ENCODE peak calls at places on chromosome 1, in eight cellular contexts. One of them, this sample, is unnamed.
A peak's percentile ranks its signal among the peaks of the same experiment; 100 is the strongest.

GRCh38 chr1:86207323-86207722 is 50.8 kb upstream of the COL24A1 start:
- DNase-seq in IMR-90: peak; percentile 90
- DNase-seq in fibroblast of mammary gland: peak; percentile 88
- DNase-seq in fibroblast of lung: peak; percentile 98
- DNase-seq in GM20000: no peak
- DNase-seq in heart left ventricle: peak; percentile 23
- DNase-seq in dorsolateral prefrontal cortex: peak; percentile 54
- DNase-seq in Peyer's patch: no peak
- DNase-seq in this sample: no peak

GRCh38 chr1:59427155-59427554 is 130.3 kb downstream of the FGGY start:
- DNase-seq in IMR-90: peak; percentile 83
- DNase-seq in fibroblast of mammary gland: peak; percentile 59
- DNase-seq in fibroblast of lung: peak; percentile 85
- DNase-seq in GM20000: no peak
- DNase-seq in heart left ventricle: no peak
- DNase-seq in dorsolateral prefrontal cortex: no peak
- DNase-seq in Peyer's patch: no peak
- DNase-seq in this sample: no peak

GRCh38 chr1:204769997-204770396 is 84.5 kb upstream of the LRRN2 start:
- DNase-seq in IMR-90: no peak
- DNase-seq in fibroblast of mammary gland: no peak
- DNase-seq in fibroblast of lung: peak; percentile 3
- DNase-seq in GM20000: no peak
- DNase-seq in heart left ventricle: no peak
- DNase-seq in dorsolateral prefrontal cortex: no peak
- DNase-seq in Peyer's patch: no peak
- DNase-seq in this sample: no peak

GRCh38 chr1:59142663-59143487 is 154.0 kb upstream of the FGGY start:
- DNase-seq in IMR-90: peak; percentile 98
- DNase-seq in fibroblast of mammary gland: peak; percentile 99
- DNase-seq in fibroblast of lung: peak; percentile 97
- DNase-seq in GM20000: no peak
- DNase-seq in heart left ventricle: peak; percentile 23
- DNase-seq in dorsolateral prefrontal cortex: no peak
- DNase-seq in Peyer's patch: no peak
- DNase-seq in this sample: no peak

GRCh38 chr1:175072131-175072941 is 4.7 kb downstream of the TNN start:
- DNase-seq in IMR-90: peak; percentile 74
- DNase-seq in fibroblast of mammary gland: peak; percentile 73
- DNase-seq in fibroblast of lung: peak; percentile 90
- DNase-seq in GM20000: peak; percentile 71
- DNase-seq in heart left ventricle: peak; percentile 52
- DNase-seq in dorsolateral prefrontal cortex: peak; percentile 64
- DNase-seq in Peyer's patch: no peak
- DNase-seq in this sample: no peak

GRCh38 chr1:208183977-208184901 is 59.9 kb downstream of the PLXNA2 start:
- DNase-seq in IMR-90: peak; percentile 40
- DNase-seq in fibroblast of mammary gland: peak; percentile 88
- DNase-seq in fibroblast of lung: peak; percentile 86
- DNase-seq in GM20000: no peak
- DNase-seq in heart left ventricle: no peak
- DNase-seq in dorsolateral prefrontal cortex: no peak
- DNase-seq in Peyer's patch: no peak
- DNase-seq in this sample: no peak

GRCh38 chr1:201719812-201720521 is 109.0 kb upstream of the IPO9 start:
- DNase-seq in IMR-90: peak; percentile 85
- DNase-seq in fibroblast of mammary gland: peak; percentile 96
- DNase-seq in fibroblast of lung: peak; percentile 69
- DNase-seq in GM20000: no peak
- DNase-seq in heart left ventricle: peak; percentile 86
- DNase-seq in dorsolateral prefrontal cortex: peak; percentile 81
- DNase-seq in Peyer's patch: no peak
- DNase-seq in this sample: no peak

GRCh38 chr1:57380923-57381322 is 42.9 kb downstream of the DAB1 start:
- DNase-seq in IMR-90: no peak
- DNase-seq in fibroblast of mammary gland: no peak
- DNase-seq in fibroblast of lung: no peak
- DNase-seq in GM20000: no peak
- DNase-seq in heart left ventricle: no peak
- DNase-seq in dorsolateral prefrontal cortex: no peak
- DNase-seq in Peyer's patch: no peak
- DNase-seq in this sample: no peak

GRCh38 chr1:171226757-171227370 is 21.4 kb upstream of the FMO1 start:
- DNase-seq in IMR-90: peak; percentile 80
- DNase-seq in fibroblast of mammary gland: peak; percentile 83
- DNase-seq in fibroblast of lung: peak; percentile 69
- DNase-seq in GM20000: peak; percentile 45
- DNase-seq in heart left ventricle: peak; percentile 34
- DNase-seq in dorsolateral prefrontal cortex: no peak
- DNase-seq in Peyer's patch: no peak
- DNase-seq in this sample: peak; percentile 10

GRCh38 chr1:37480125-37480466 is 5.7 kb downstream of the ZC3H12A start:
- DNase-seq in IMR-90: no peak
- DNase-seq in fibroblast of mammary gland: no peak
- DNase-seq in fibroblast of lung: no peak
- DNase-seq in GM20000: no peak
- DNase-seq in heart left ventricle: no peak
- DNase-seq in dorsolateral prefrontal cortex: no peak
- DNase-seq in Peyer's patch: no peak
- DNase-seq in this sample: no peak

GRCh38 chr1:93178418-93178817 is 1.8 kb downstream of the TMED5 start:
- DNase-seq in IMR-90: peak; percentile 17
- DNase-seq in fibroblast of mammary gland: peak; percentile 41
- DNase-seq in fibroblast of lung: peak; percentile 34
- DNase-seq in GM20000: no peak
- DNase-seq in heart left ventricle: no peak
- DNase-seq in dorsolateral prefrontal cortex: no peak
- DNase-seq in Peyer's patch: no peak
- DNase-seq in this sample: no peak

GRCh38 chr1:247332215-247332900 is 691 bp upstream of the ZNF496 start:
- DNase-seq in IMR-90: peak; percentile 42
- DNase-seq in fibroblast of mammary gland: peak; percentile 44
- DNase-seq in fibroblast of lung: peak; percentile 48
- DNase-seq in GM20000: peak; percentile 82
- DNase-seq in heart left ventricle: peak; percentile 62
- DNase-seq in dorsolateral prefrontal cortex: no peak
- DNase-seq in Peyer's patch: peak; percentile 58
- DNase-seq in this sample: peak; percentile 41

GRCh38 chr1:247330548-247331171 is 1.0 kb downstream of the ZNF496 start:
- DNase-seq in IMR-90: no peak
- DNase-seq in fibroblast of mammary gland: no peak
- DNase-seq in fibroblast of lung: no peak
- DNase-seq in GM20000: no peak
- DNase-seq in heart left ventricle: no peak
- DNase-seq in dorsolateral prefrontal cortex: no peak
- DNase-seq in Peyer's patch: no peak
- DNase-seq in this sample: no peak

GRCh38 chr1:247331172-247331525 is 518 bp downstream of the ZNF496 start:
- DNase-seq in IMR-90: peak; percentile 78
- DNase-seq in fibroblast of mammary gland: peak; percentile 69
- DNase-seq in fibroblast of lung: peak; percentile 80
- DNase-seq in GM20000: peak; percentile 93
- DNase-seq in heart left ventricle: peak; percentile 77
- DNase-seq in dorsolateral prefrontal cortex: peak; percentile 86
- DNase-seq in Peyer's patch: peak; percentile 54
- DNase-seq in this sample: peak; percentile 58

GRCh38 chr1:247332901-247333361 is 1.3 kb upstream of the ZNF496 start:
- DNase-seq in IMR-90: peak; percentile 30
- DNase-seq in fibroblast of mammary gland: peak; percentile 38
- DNase-seq in fibroblast of lung: peak; percentile 59
- DNase-seq in GM20000: no peak
- DNase-seq in heart left ventricle: peak; percentile 28
- DNase-seq in dorsolateral prefrontal cortex: peak; percentile 65
- DNase-seq in Peyer's patch: no peak
- DNase-seq in this sample: no peak

DNA sequence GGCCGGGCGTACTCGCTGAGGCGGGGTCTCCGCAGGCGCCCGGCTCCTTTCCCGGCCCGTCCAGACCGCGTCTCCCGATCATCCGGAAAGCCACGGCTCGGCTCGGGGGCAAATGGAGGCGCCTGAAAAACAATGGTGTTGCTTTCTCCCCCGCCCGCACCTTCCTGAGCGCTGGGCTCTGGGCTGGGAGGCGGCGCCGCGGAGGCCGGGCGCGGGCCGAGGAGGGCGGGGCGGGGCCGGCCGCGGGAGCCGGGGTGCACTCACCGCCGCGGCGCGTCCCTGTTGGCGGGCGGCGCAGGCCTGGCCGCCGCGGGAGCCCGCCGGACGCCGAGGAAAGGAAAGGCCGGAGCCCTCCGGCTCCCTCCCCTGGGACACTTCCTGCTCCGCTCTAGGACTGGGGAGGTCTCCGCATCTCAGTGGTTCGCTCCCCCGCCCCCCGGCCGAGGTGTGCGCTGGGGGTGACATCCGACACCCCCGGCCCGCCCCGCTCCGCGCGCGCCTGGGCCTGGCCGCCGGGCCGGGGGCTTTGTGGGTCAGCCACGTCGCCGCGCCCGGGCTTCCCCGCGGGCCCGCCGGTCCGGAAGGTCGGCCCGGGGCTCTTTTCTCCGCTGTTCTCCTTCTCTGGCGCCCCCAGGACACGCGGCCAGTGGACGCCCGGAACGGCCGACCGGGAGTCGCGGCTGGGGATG is at the start of gene ZNF496:
- DNase-seq in IMR-90: peak; percentile 88
- DNase-seq in fibroblast of mammary gland: peak; percentile 85
- DNase-seq in fibroblast of lung: peak; percentile 89
- DNase-seq in GM20000: peak; percentile 96
- DNase-seq in heart left ventricle: peak; percentile 88
- DNase-seq in dorsolateral prefrontal cortex: peak; percentile 76
- DNase-seq in Peyer's patch: peak; percentile 65
- DNase-seq in this sample: peak; percentile 75
- TF ChIP-seq CTCF in IMR-90: no peak
- TF ChIP-seq CTCF in fibroblast of mammary gland: no peak
- TF ChIP-seq CTCF in fibroblast of lung: no peak
- TF ChIP-seq CTCF in GM20000: peak; percentile 2
- TF ChIP-seq CTCF in heart left ventricle: no peak
- TF ChIP-seq CTCF in dorsolateral prefrontal cortex: no peak
- TF ChIP-seq CTCF in Peyer's patch: no peak
- TF ChIP-seq CTCF in this sample: no peak

GRCh38 chr1:19639999-19640362 is 4.1 kb upstream of the NBL1 start:
- DNase-seq in IMR-90: peak; percentile 34
- DNase-seq in fibroblast of mammary gland: peak; percentile 70
- DNase-seq in fibroblast of lung: no peak
- DNase-seq in GM20000: no peak
- DNase-seq in heart left ventricle: no peak
- DNase-seq in dorsolateral prefrontal cortex: no peak
- DNase-seq in Peyer's patch: no peak
- DNase-seq in this sample: no peak

GRCh38 chr1:19643113-19643512 is 998 bp upstream of the NBL1 start:
- DNase-seq in IMR-90: no peak
- DNase-seq in fibroblast of mammary gland: peak; percentile 47
- DNase-seq in fibroblast of lung: peak; percentile 42
- DNase-seq in GM20000: no peak
- DNase-seq in heart left ventricle: no peak
- DNase-seq in dorsolateral prefrontal cortex: no peak
- DNase-seq in Peyer's patch: no peak
- DNase-seq in this sample: no peak

GRCh38 chr1:19643602-19644419 is at the start of gene NBL1:
- DNase-seq in IMR-90: peak; percentile 54
- DNase-seq in fibroblast of mammary gland: peak; percentile 48
- DNase-seq in fibroblast of lung: peak; percentile 69
- DNase-seq in GM20000: peak; percentile 86
- DNase-seq in heart left ventricle: peak; percentile 86
- DNase-seq in dorsolateral prefrontal cortex: no peak
- DNase-seq in Peyer's patch: peak; percentile 34
- DNase-seq in this sample: no peak

GRCh38 chr1:19637606-19638005 is 6.5 kb upstream of the NBL1 start:
- DNase-seq in IMR-90: no peak
- DNase-seq in fibroblast of mammary gland: no peak
- DNase-seq in fibroblast of lung: no peak
- DNase-seq in GM20000: no peak
- DNase-seq in heart left ventricle: no peak
- DNase-seq in dorsolateral prefrontal cortex: no peak
- DNase-seq in Peyer's patch: no peak
- DNase-seq in this sample: no peak

DNA sequence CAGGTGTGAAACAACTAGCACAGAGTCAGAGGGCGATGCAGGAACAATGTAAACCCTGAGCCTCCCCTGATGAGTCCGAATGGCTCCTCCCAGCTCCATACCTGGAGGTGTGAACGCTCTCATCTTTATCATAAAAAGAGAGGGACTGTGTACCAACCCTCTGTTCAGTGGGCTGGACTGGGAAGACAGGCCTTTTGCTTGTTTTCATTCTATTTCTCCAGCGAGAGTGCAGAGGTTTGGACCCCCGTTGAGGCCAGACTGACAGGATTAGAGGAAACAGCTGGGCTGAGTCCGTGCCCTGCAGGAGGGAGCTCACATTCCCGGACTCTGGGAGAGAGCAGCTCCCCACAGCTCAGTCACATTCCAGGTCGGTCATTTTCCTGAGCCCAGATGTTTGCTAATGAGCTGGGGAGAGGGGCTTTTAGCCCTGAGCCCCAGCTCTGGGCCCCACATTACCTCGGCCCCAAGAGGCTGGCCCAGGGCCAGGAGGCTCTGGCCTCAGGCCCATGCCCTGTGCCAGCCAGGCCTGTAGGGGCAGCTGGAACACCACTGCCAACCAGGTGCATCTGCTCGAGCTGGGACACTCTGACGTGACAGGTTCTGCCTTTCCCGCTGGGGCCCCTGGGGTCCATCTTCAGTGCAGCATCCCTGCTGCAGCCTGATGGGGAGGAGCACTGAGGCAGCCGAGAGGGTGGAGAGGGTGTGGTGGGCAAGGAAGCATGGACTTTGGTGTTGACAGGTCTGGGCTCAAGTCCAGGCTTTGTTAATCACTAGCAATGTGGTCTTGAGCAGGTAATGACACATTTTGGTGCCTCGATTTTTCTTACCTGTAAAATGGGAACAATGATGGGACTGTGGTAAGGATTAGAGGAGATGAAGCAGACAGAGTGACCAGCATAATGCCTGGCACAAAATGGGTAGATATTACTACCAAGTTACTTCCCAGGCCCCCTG is 3.5 kb upstream of the NBL1 start:
- DNase-seq in IMR-90: peak; percentile 26
- DNase-seq in fibroblast of mammary gland: no peak
- DNase-seq in fibroblast of lung: peak; percentile 25
- DNase-seq in GM20000: no peak
- DNase-seq in heart left ventricle: no peak
- DNase-seq in dorsolateral prefrontal cortex: no peak
- DNase-seq in Peyer's patch: no peak
- DNase-seq in this sample: no peak
- TF ChIP-seq CTCF in IMR-90: no peak
- TF ChIP-seq CTCF in fibroblast of mammary gland: no peak
- TF ChIP-seq CTCF in fibroblast of lung: no peak
- TF ChIP-seq CTCF in GM20000: no peak
- TF ChIP-seq CTCF in heart left ventricle: no peak
- TF ChIP-seq CTCF in dorsolateral prefrontal cortex: no peak
- TF ChIP-seq CTCF in Peyer's patch: peak; percentile 5
- TF ChIP-seq CTCF in this sample: no peak

GRCh38 chr1:1547011-1547410 is 6.6 kb upstream of the TMEM240 start:
- DNase-seq in IMR-90: no peak
- DNase-seq in fibroblast of mammary gland: no peak
- DNase-seq in fibroblast of lung: no peak
- DNase-seq in GM20000: no peak
- DNase-seq in heart left ventricle: no peak
- DNase-seq in dorsolateral prefrontal cortex: no peak
- DNase-seq in Peyer's patch: no peak
- DNase-seq in this sample: no peak
- TF ChIP-seq CTCF in IMR-90: no peak
- TF ChIP-seq CTCF in fibroblast of mammary gland: no peak
- TF ChIP-seq CTCF in fibroblast of lung: no peak
- TF ChIP-seq CTCF in GM20000: no peak
- TF ChIP-seq CTCF in heart left ventricle: no peak
- TF ChIP-seq CTCF in dorsolateral prefrontal cortex: no peak
- TF ChIP-seq CTCF in Peyer's patch: no peak
- TF ChIP-seq CTCF in this sample: no peak

GRCh38 chr1:24748191-24749121 is 3.2 kb downstream of the CLIC4 start:
- DNase-seq in IMR-90: no peak
- DNase-seq in fibroblast of mammary gland: no peak
- DNase-seq in fibroblast of lung: no peak
- DNase-seq in GM20000: no peak
- DNase-seq in heart left ventricle: no peak
- DNase-seq in dorsolateral prefrontal cortex: no peak
- DNase-seq in Peyer's patch: peak; percentile 65
- DNase-seq in this sample: no peak
- TF ChIP-seq CTCF in IMR-90: no peak
- TF ChIP-seq CTCF in fibroblast of mammary gland: no peak
- TF ChIP-seq CTCF in fibroblast of lung: no peak
- TF ChIP-seq CTCF in GM20000: no peak
- TF ChIP-seq CTCF in heart left ventricle: no peak
- TF ChIP-seq CTCF in dorsolateral prefrontal cortex: no peak
- TF ChIP-seq CTCF in Peyer's patch: no peak
- TF ChIP-seq CTCF in this sample: no peak